ENCODE peak calls at places on chromosome 14, in four cellular contexts. X is kidney epithelial cell, G is dorsolateral prefrontal cortex, O is OCI-LY7. E is an unnamed sample.

GRCh38 chr14:85087201-85087600 is 442.7 kb upstream of the FLRT2 start:
- DNase-seq in O (no peak), X (no peak), G (no peak), E (no peak)

GRCh38 chr14:88791629-88792571 is 853 bp downstream of the EML5 start:
- DNase-seq in O (peak; percentile 9), X (no peak), G (no peak), E (peak; percentile 7)

GRCh38 chr14:23121401-23121800 is 2.3 kb upstream of the CEBPE start:
- DNase-seq in X (peak; percentile 55), G (no peak), O (peak; percentile 83), E (peak; percentile 67)

GRCh38 chr14:55547650-55548315 is 32.2 kb upstream of the KTN1 start:
- DNase-seq in X (no peak), O (no peak), G (no peak), E (no peak)

GRCh38 chr14:80136358-80136757 is 74.9 kb downstream of the DIO2 start:
- DNase-seq in X (no peak), O (peak; percentile 62), G (no peak), E (peak; percentile 2)

GRCh38 chr14:102046337-102047278 is 40.2 kb downstream of the HSP90AA1 start:
- DNase-seq in X (no peak), O (peak; percentile 45), G (peak; percentile 74), E (peak; percentile 44)

GRCh38 chr14:100443643-100444042 is 120.5 kb downstream of the SLC25A47 start:
- DNase-seq in G (no peak), X (no peak), O (no peak), E (no peak)

GRCh38 chr14:102138535-102138934 is 1.2 kb upstream of the WDR20 start:
- DNase-seq in X (no peak), G (no peak), O (no peak), E (no peak)

GRCh38 chr14:50013198-50013918 is 103.0 kb downstream of the VCPKMT start:
- DNase-seq in O (peak; percentile 16), X (no peak), G (no peak), E (no peak)

GRCh38 chr14:42884100-42884499 is 1277.4 kb downstream of the LRFN5 start:
- DNase-seq in O (no peak), G (no peak), X (peak; percentile 88), E (no peak)

GRCh38 chr14:23114669-23115491 is 4.2 kb downstream of the CEBPE start:
- DNase-seq in O (no peak), G (no peak), X (peak; percentile 93), E (no peak)

GRCh38 chr14:101808894-101809670 is 47.6 kb downstream of the PPP2R5C start:
- DNase-seq in O (no peak), X (no peak), G (no peak), E (no peak)

GRCh38 chr14:106619618-106620017 is 1093.2 kb downstream of the TMEM121 start:
- DNase-seq in O (no peak), X (no peak), G (no peak), E (no peak)

GRCh38 chr14:33219957-33220356 is 281.3 kb downstream of the NPAS3 start:
- DNase-seq in O (no peak), G (no peak), X (no peak), E (no peak)

GRCh38 chr14:31842905-31843304 is 234.2 kb upstream of the ARHGAP5 start:
- DNase-seq in O (no peak), G (no peak), X (no peak), E (no peak)

GRCh38 chr14:50040401-50040775 is 76.0 kb downstream of the VCPKMT start:
- DNase-seq in G (no peak), X (no peak), O (peak; percentile 61), E (peak; percentile 81)

GRCh38 chr14:35083530-35084150 is 37.6 kb downstream of the FAM177A1 start:
- DNase-seq in G (no peak), X (no peak), O (no peak), E (no peak)

GRCh38 chr14:53529519-53529918 is 376.4 kb upstream of the DDHD1 start:
- DNase-seq in O (no peak), X (no peak), G (no peak), E (no peak)

GRCh38 chr14:22918519-22918808 is 485 bp downstream of the RBM23 start:
- DNase-seq in O (no peak), G (no peak), X (no peak), E (no peak)

GRCh38 chr14:55500708-55501107 is 60.3 kb upstream of the TBPL2 start:
- DNase-seq in X (no peak), O (no peak), G (no peak), E (no peak)

GRCh38 chr14:30558362-30558674 is 640 bp upstream of the G2E3 start:
- DNase-seq in G (no peak), O (no peak), X (no peak), E (no peak)

GRCh38 chr14:31781578-31781977 is 220.4 kb downstream of the NUBPL start:
- DNase-seq in G (no peak), O (peak; percentile 20), X (no peak), E (no peak)

GRCh38 chr14:101535808-101536207 is 25.5 kb upstream of the DIO3 start:
- DNase-seq in G (no peak), X (no peak), O (no peak), E (no peak)

GRCh38 chr14:53347046-53347445 is 193.9 kb upstream of the DDHD1 start:
- DNase-seq in O (no peak), X (no peak), G (no peak), E (no peak)

GRCh38 chr14:38079268-38079667 is 128.4 kb upstream of the SSTR1 start:
- DNase-seq in O (no peak), G (no peak), X (peak; percentile 82), E (no peak)

GRCh38 chr14:94042433-94043091 is 16.4 kb downstream of the OTUB2 start:
- DNase-seq in X (no peak), O (no peak), G (no peak), E (no peak)

GRCh38 chr14:81031488-81031887 is 76.1 kb downstream of the TSHR start:
- DNase-seq in G (no peak), O (no peak), X (no peak), E (no peak)

GRCh38 chr14:101925152-101925551 is 39.2 kb upstream of the DYNC1H1 start:
- DNase-seq in G (no peak), O (no peak), X (no peak), E (no peak)

GRCh38 chr14:29521526-29522137 is 406.0 kb downstream of the PRKD1 start:
- DNase-seq in X (no peak), O (peak; percentile 3), G (no peak), E (peak; percentile 6)
- TF ChIP-seq CTCF in X (peak; percentile 31), O (peak; percentile 63), G (no peak), E (peak; percentile 14)

DNA sequence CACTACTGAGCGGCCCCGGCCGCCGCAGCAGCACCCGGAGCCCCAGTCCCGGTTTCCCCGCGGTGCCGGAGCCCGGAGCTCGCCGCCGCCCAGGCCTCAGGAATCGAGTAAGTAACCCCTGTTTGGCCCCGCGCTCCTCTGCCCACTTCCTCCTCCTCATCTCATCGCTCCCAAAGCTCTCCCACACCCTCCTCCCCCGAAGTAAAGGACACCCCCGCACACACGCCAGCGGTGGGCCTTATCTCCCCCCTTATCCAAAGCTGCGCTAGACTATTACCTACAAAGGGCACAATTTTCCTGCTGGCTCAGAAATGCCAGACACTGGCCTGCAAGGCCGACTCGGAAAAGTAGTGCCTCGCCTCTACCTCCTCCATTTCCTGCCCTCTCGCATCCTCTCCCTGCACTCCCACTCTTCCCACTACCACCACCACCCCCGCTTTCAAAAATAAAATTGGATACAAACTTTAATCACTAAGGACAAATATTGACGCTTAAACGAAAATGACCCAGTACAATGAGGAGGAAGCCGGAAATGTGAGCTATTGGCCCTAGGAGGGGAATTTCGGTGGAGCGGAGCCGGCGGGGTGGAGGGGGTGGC is 581 bp upstream of the FOXG1 start:
- DNase-seq in X (no peak), G (no peak), O (no peak), E (peak; percentile 58)
- H3K4me3 ChIP-seq in X (peak overlapping the region; percentile 21), G (peak overlapping the region; percentile 58), O (no peak overlapping the region), E (peak overlapping the region; percentile 65)

GRCh38 chr14:97221572-97221971 is 424.4 kb downstream of the VRK1 start:
- DNase-seq in G (no peak), O (no peak), X (no peak), E (no peak)
- TF ChIP-seq CTCF in G (no peak), O (no peak), X (no peak), E (no peak)

GRCh38 chr14:74572829-74573360 is 39.1 kb downstream of the LTBP2 start:
- DNase-seq in X (no peak), O (no peak), G (peak; percentile 47), E (no peak)
- H3K4me3 ChIP-seq in X (peak overlapping the region; percentile 24), O (no peak overlapping the region), G (peak overlapping the region; percentile 25), E (no peak overlapping the region)

GRCh38 chr14:61838661-61839060 is 76.4 kb downstream of the SNAPC1 start:
- DNase-seq in G (no peak), X (no peak), O (no peak), E (no peak)
- TF ChIP-seq CTCF in G (no peak), X (no peak), O (no peak), E (no peak)

GRCh38 chr14:91243098-91243483 is 1.4 kb downstream of the GPR68 start:
- DNase-seq in O (no peak), G (no peak), X (no peak), E (no peak)

GRCh38 chr14:91245029-91245428 is 525 bp upstream of the GPR68 start:
- DNase-seq in G (no peak), O (no peak), X (no peak), E (no peak)

GRCh38 chr14:91246051-91246852 is 1.7 kb upstream of the GPR68 start:
- DNase-seq in O (no peak), X (no peak), G (no peak), E (no peak)

GRCh38 chr14:91242635-91243034 is 1.9 kb downstream of the GPR68 start:
- DNase-seq in G (no peak), O (no peak), X (no peak), E (no peak)

DNA sequence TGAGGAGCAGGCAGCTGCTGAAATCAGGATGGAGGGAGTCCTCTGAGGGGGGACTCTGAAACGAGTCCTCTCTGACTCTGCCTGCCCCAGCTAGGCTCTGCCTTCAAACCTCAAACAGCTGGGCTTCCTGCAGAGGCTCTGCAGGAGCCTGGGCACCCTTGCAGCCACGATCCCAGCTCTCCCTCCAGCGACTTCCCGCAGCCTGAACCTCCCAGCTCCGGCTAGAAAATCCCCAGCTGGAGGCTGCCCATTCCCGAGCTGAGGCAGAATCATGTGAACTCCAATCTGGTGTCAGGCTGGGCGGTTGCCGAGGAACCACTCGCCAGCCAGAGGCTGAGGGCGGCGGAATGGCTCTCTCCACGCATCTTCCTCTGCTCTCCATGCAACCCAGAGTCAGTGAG is at the start of gene GPR68:
- DNase-seq in X (no peak), G (peak; percentile 79), O (peak; percentile 50), E (no peak)
- H3K4me3 ChIP-seq in X (no peak within 1 kb of the TSS), G (peak within 1 kb of the TSS; percentile 37), O (peak within 1 kb of the TSS; percentile 32), E (peak within 1 kb of the TSS; percentile 40)

E was measured in GM12865.